ENCODE peak calls at places on chromosomes 7 and 10, in four cellular contexts. Q, V, K and A are unnamed samples.

GRCh38 chr7:133207687-133208086 is 45.2 kb upstream of the EXOC4 start:
- DNase-seq in Q (peak; percentile 63), V (no peak), K (no peak), A (peak; percentile 20)

GRCh38 chr10:13938940-13939339 is 352.2 kb downstream of the PRPF18 start:
- DNase-seq in K (no peak), Q (no peak), V (no peak), A (no peak)

GRCh38 chr10:114172241-114172640 is 1.8 kb downstream of the CCDC186 start:
- DNase-seq in V (no peak), Q (no peak), K (peak; percentile 45), A (no peak)

GRCh38 chr10:98394855-98395440 is 20.0 kb downstream of the PYROXD2 start:
- DNase-seq in Q (no peak), K (no peak), V (no peak), A (no peak)

GRCh38 chr7:77442631-77443420 is 26.7 kb upstream of the GSAP start:
- DNase-seq in Q (no peak), V (no peak), K (peak; percentile 48), A (no peak)

GRCh38 chr7:97219237-97219636 is 101.7 kb downstream of the SDHAF3 start:
- DNase-seq in V (no peak), K (no peak), Q (no peak), A (no peak)

GRCh38 chr10:1401056-1401965 is 336.0 kb downstream of the ADARB2 start:
- DNase-seq in Q (no peak), V (no peak), K (no peak), A (no peak)

GRCh38 chr10:88270871-88271713 is 312.0 kb downstream of the RNLS start:
- DNase-seq in V (no peak), K (peak; percentile 91), Q (no peak), A (peak; percentile 59)

GRCh38 chr7:16114633-16115032 is 306.7 kb downstream of the CRPPA start:
- DNase-seq in Q (peak; percentile 21), K (peak; percentile 10), V (no peak), A (no peak)

DNA sequence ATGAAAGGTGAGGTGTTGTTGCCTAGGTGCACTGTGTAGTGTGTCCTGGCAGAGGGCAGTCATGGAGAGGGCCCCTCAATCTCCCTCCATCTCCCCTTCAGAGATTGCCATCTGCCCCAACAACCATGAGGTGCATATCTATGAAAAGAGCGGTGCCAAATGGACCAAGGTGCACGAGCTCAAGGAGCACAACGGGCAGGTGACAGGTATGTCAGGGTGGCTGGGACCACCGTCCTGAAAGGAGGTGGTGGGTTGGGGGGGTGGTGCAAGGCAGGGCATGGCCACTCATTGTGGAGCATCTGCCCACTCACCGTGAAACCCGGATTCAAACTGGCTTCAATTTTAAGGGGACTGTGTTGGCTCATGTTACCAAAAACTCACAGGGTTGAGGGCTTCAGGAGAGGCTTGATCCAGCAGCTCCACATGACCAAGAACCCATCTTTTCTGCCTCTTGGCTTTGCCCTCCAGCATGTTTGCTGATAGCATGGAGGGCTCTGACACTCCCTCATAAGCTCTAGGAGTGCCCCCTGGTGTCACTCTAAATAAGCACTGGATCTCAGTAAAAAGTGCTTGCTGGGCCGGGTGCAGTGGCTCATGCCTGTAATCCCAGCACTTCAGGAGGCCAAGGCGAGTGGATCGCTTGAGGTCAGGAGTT is 12.2 kb downstream of the ARPC1B start:
- DNase-seq in V (no peak), K (no peak), Q (peak; percentile 64), A (no peak)
- TF ChIP-seq CTCF in V (no peak), K (peak; percentile 15), Q (peak; percentile 45), A (peak; percentile 55)

GRCh38 chr7:135704074-135704473 is 23.9 kb downstream of the SLC13A4 start:
- DNase-seq in K (no peak), Q (peak; percentile 88), V (no peak), A (no peak)
- TF ChIP-seq CTCF in K (no peak), Q (peak; percentile 83), V (no peak), A (peak; percentile 25)

GRCh38 chr10:5448333-5449048 is 36.1 kb downstream of the NET1 start:
- DNase-seq in Q (no peak), K (no peak), V (no peak), A (no peak)

GRCh38 chr10:5449227-5449626 is 36.9 kb downstream of the NET1 start:
- DNase-seq in Q (no peak), K (no peak), V (no peak), A (no peak)

GRCh38 chr10:5447611-5448071 is 35.3 kb downstream of the NET1 start:
- DNase-seq in V (no peak), Q (no peak), K (no peak), A (no peak)

GRCh38 chr10:5450605-5451384 is 38.4 kb downstream of the NET1 start:
- DNase-seq in K (no peak), V (no peak), Q (no peak), A (no peak)

GRCh38 chr10:5449823-5450222 is 37.5 kb downstream of the NET1 start:
- DNase-seq in K (peak; percentile 83), V (no peak), Q (peak; percentile 50), A (no peak)
- TF ChIP-seq CTCF in K (no peak), V (no peak), Q (no peak), A (no peak)

DNA sequence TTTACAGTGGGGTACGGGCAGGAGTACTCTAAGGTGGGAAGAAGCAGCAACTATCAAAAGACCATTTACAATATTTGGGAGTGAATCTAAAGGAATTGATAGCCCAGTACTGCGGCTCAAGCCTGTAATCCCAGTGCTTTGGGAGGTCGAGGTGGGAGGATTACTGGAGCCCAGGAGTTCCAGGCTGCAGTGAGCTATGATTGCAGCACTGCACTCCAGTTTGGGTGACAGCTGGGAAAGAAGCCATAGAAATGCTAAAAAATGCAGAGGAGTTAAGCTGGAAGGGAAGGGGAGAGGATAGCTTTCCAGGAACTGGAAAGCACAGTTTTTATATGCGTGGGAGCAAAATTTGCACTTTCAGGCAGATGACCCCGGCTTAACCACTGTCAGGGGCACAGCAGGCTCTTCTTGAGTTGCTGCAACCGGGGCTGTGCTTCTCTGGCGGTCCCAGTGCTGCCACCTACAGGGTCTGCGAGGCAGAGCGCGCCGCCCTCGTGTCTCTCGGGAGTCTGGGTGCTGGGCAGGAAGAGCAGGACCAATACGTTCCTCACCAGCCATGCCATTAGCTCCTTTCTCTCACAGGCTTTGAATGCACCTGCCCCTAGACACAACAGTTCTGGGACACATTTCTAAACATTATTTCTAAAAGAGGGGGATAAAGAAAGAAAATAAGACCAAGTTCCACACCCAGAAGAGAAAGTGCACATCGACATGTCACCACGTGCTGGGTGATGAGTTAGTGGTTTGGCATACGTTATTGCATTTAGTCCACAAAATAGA is 10.1 kb upstream of the BMPER start:
- DNase-seq in K (peak; percentile 52), V (peak; percentile 90), Q (peak; percentile 89), A (peak; percentile 65)
- TF ChIP-seq CTCF in K (peak; percentile 71), V (peak; percentile 92), Q (peak; percentile 72), A (peak; percentile 90)

GRCh38 chr10:48612241-48612943 is 7.5 kb upstream of the ARHGAP22 start:
- DNase-seq in V (no peak), K (peak; percentile 57), Q (no peak), A (no peak)

GRCh38 chr10:48613015-48613414 is 8.1 kb upstream of the ARHGAP22 start:
- DNase-seq in V (no peak), K (no peak), Q (no peak), A (no peak)

GRCh38 chr10:48611133-48611532 is 6.3 kb upstream of the ARHGAP22 start:
- DNase-seq in Q (no peak), V (no peak), K (no peak), A (no peak)

GRCh38 chr10:48616436-48616835 is 11.6 kb upstream of the ARHGAP22 start:
- DNase-seq in K (no peak), V (no peak), Q (no peak), A (no peak)

GRCh38 chr10:48614481-48615383 is 9.9 kb upstream of the ARHGAP22 start:
- DNase-seq in Q (peak; percentile 57), K (peak; percentile 36), V (no peak), A (no peak)
- TF ChIP-seq CTCF in Q (peak; percentile 59), K (peak; percentile 45), V (peak; percentile 31), A (no peak)

DNA sequence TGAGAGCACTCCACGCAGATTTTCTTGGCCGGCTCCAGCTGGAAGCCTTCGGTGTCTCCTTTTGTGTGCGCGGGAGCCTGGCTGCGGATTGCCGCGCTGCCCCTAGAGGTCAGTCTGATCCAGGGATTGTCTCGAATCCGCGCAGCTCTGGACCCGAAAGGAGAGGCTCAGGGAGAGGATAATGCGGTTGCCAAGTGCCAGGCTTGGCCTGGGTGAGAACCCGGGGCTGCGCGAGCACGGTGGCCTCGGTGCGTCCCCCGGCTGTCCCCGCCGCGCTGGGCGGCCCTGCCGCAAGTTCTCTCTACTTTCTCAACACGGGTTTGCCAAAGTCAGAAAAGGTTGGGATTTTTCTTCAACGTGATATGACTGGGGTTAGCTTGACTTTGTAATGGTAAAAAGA is 140.9 kb downstream of the ADCYAP1R1 start:
- DNase-seq in V (peak; percentile 73), Q (peak; percentile 94), K (peak; percentile 14), A (peak; percentile 32)
- TF ChIP-seq CTCF in V (peak; percentile 62), Q (peak; percentile 91), K (peak; percentile 67), A (peak; percentile 45)

GRCh38 chr10:68176797-68177196 is 55.1 kb downstream of the ATOH7 start:
- DNase-seq in K (no peak), Q (no peak), V (no peak), A (no peak)
- TF ChIP-seq CTCF in K (no peak), Q (no peak), V (no peak), A (no peak)

GRCh38 chr10:84341538-84341856 is 13.1 kb downstream of the CCSER2 start:
- DNase-seq in K (no peak), V (no peak), Q (peak; percentile 35), A (no peak)
- TF ChIP-seq CTCF in K (no peak), V (no peak), Q (peak; percentile 50), A (no peak)

GRCh38 chr7:25321424-25321823 is 93.1 kb upstream of the NPVF start:
- DNase-seq in V (no peak), K (no peak), Q (no peak), A (no peak)

GRCh38 chr7:25316366-25316765 is 88.1 kb upstream of the NPVF start:
- DNase-seq in K (no peak), V (no peak), Q (no peak), A (no peak)

GRCh38 chr7:25314729-25315267 is 86.5 kb upstream of the NPVF start:
- DNase-seq in Q (no peak), K (no peak), V (no peak), A (no peak)

GRCh38 chr7:25319707-25320106 is 91.4 kb upstream of the NPVF start:
- DNase-seq in K (no peak), Q (no peak), V (no peak), A (peak; percentile 12)

DNA sequence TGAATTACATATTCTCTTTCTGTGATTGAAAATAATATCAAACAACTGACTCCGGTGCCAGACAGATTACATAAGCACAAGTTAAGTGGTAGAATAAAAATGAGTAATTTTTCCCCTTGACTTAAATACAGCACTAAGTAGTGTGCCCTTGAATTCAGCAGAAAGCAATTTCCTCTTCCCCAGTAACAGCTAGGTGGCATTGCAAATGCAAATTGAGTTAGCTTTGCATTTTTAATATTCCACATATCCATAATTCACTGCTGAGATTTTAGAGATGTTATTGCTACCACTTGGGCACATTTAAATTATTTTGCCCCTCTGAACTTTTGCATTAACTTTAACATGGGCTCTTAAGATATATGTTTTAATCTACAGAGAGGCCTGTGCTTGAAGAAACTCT is 89.8 kb upstream of the NPVF start:
- DNase-seq in K (no peak), V (no peak), Q (no peak), A (no peak)
- TF ChIP-seq CTCF in K (no peak), V (no peak), Q (peak; percentile 39), A (no peak)